ENCODE peak calls at places on chromosomes 2 and 18, in seven cellular contexts. X is HTR-8/SVneo; M is OCI-LY7; N is hypothalamus; J is astrocyte; F is CD8-positive, alpha-beta memory T cell; P is NCI-H1436. L is an unnamed sample.

GRCh38 chr2:54454548-54454921 is 1.6 kb upstream of the SPTBN1 start:
- DNase-seq in X (no peak), M (peak; percentile 16), N (no peak), J (no peak), F (no peak), P (peak; percentile 17), L (no peak)

GRCh38 chr2:150450765-150451164 is 36.7 kb downstream of the RND3 start:
- DNase-seq in X (no peak), M (no peak), N (no peak), J (no peak), F (no peak), P (no peak), L (no peak)

GRCh38 chr18:3447895-3448844 is 1.8 kb upstream of the TGIF1 start:
- DNase-seq in X (peak; percentile 81), M (peak; percentile 88), N (peak; percentile 89), J (peak; percentile 93), F (peak; percentile 94), P (peak; percentile 88), L (peak; percentile 98)

GRCh38 chr2:102369866-102370265 is 14.3 kb downstream of the IL18R1 start:
- DNase-seq in X (no peak), M (no peak), N (no peak), J (no peak), F (no peak), P (no peak), L (no peak)

GRCh38 chr18:52160652-52161051 is 179.3 kb upstream of the DCC start:
- DNase-seq in X (no peak), M (no peak), N (no peak), J (peak; percentile 36), F (no peak), P (no peak), L (peak; percentile 25)

GRCh38 chr2:108542071-108542470 is 7.8 kb downstream of the LIMS1 start:
- DNase-seq in X (no peak), M (no peak), N (no peak), J (peak; percentile 71), F (no peak), P (no peak), L (peak; percentile 85)

GRCh38 chr2:196925445-196925767 is 1.1 kb downstream of the PGAP1 start:
- DNase-seq in X (no peak), M (no peak), N (no peak), J (peak; percentile 2), F (no peak), P (no peak), L (peak; percentile 30)

GRCh38 chr2:202172439-202173191 is 65.8 kb downstream of the SUMO1 start:
- DNase-seq in X (no peak), M (no peak), N (no peak), J (no peak), F (no peak), P (no peak), L (peak; percentile 65)

GRCh38 chr2:200507179-200507578 is 2.7 kb downstream of the KCTD18 start:
- DNase-seq in X (no peak), M (no peak), N (no peak), J (no peak), F (no peak), P (no peak), L (no peak)

GRCh38 chr18:34457761-34458160 is 233.0 kb upstream of the NOL4 start:
- DNase-seq in X (no peak), M (no peak), N (no peak), J (no peak), F (no peak), P (no peak), L (no peak)

GRCh38 chr2:58842501-58843144 is 601.5 kb upstream of the FANCL start:
- DNase-seq in X (no peak), M (no peak), N (no peak), J (no peak), F (no peak), P (no peak), L (no peak)

GRCh38 chr18:26470011-26470637 is 78.2 kb downstream of the KCTD1 start:
- DNase-seq in X (no peak), M (peak; percentile 80), N (no peak), J (peak; percentile 68), F (no peak), P (no peak), L (no peak)

GRCh38 chr18:36187138-36187825 is at the start of gene MOCOS:
- DNase-seq in X (peak; percentile 71), M (no peak), N (no peak), J (no peak), F (peak; percentile 55), P (no peak), L (peak; percentile 77)

GRCh38 chr2:183027443-183027842 is 10.8 kb downstream of the NCKAP1 start:
- DNase-seq in X (no peak), M (no peak), N (no peak), J (no peak), F (no peak), P (no peak), L (no peak)

GRCh38 chr2:186709529-186710455 is 15.9 kb downstream of the FAM171B start:
- DNase-seq in X (no peak), M (no peak), N (no peak), J (no peak), F (no peak), P (no peak), L (no peak)

GRCh38 chr2:165911231-165911630 is 42.3 kb downstream of the TTC21B start:
- DNase-seq in X (no peak), M (no peak), N (no peak), J (peak; percentile 49), F (no peak), P (no peak), L (no peak)

GRCh38 chr2:234308814-234309195 is 188.1 kb downstream of the ARL4C start:
- DNase-seq in X (peak; percentile 26), M (peak; percentile 69), N (no peak), J (peak; percentile 89), F (peak; percentile 80), P (no peak), L (peak; percentile 95)

GRCh38 chr2:202140522-202141292 is 67.7 kb downstream of the KIAA2012 start:
- DNase-seq in X (no peak), M (no peak), N (no peak), J (peak; percentile 79), F (no peak), P (no peak), L (peak; percentile 55)